ENCODE peak calls at places on chromosomes 2 and 18, in six cellular contexts. One of them, this sample, is unnamed.

GRCh38 chr2:9473985-9474360 is 378 bp upstream of the IAH1 start:
- DNase-seq in foreskin fibroblast: peak; percentile 56
- DNase-seq in right atrium auricular region: peak; percentile 64
- DNase-seq in hepatocyte: peak; percentile 47
- DNase-seq in AG09309: no peak
- DNase-seq in CD8-positive, alpha-beta T cell: peak; percentile 84
- DNase-seq in this sample: no peak

GRCh38 chr2:212628586-212628985 is 90.0 kb upstream of the ERBB4 start:
- DNase-seq in foreskin fibroblast: no peak
- DNase-seq in right atrium auricular region: no peak
- DNase-seq in hepatocyte: no peak
- DNase-seq in AG09309: no peak
- DNase-seq in CD8-positive, alpha-beta T cell: no peak
- DNase-seq in this sample: no peak

GRCh38 chr2:241000831-241001321 is 2.5 kb downstream of the SNED1 start:
- DNase-seq in foreskin fibroblast: no peak
- DNase-seq in right atrium auricular region: peak; percentile 53
- DNase-seq in hepatocyte: no peak
- DNase-seq in AG09309: no peak
- DNase-seq in CD8-positive, alpha-beta T cell: peak; percentile 7
- DNase-seq in this sample: no peak

GRCh38 chr2:182522930-182523541 is 96.2 kb upstream of the PDE1A start:
- DNase-seq in foreskin fibroblast: peak; percentile 27
- DNase-seq in right atrium auricular region: no peak
- DNase-seq in hepatocyte: no peak
- DNase-seq in AG09309: no peak
- DNase-seq in CD8-positive, alpha-beta T cell: no peak
- DNase-seq in this sample: no peak

GRCh38 chr2:137255990-137256389 is 490.6 kb downstream of the THSD7B start:
- DNase-seq in foreskin fibroblast: peak; percentile 33
- DNase-seq in right atrium auricular region: no peak
- DNase-seq in hepatocyte: no peak
- DNase-seq in AG09309: no peak
- DNase-seq in CD8-positive, alpha-beta T cell: no peak
- DNase-seq in this sample: no peak

GRCh38 chr2:157492189-157492773 is 48.4 kb upstream of the CYTIP start:
- DNase-seq in foreskin fibroblast: peak; percentile 76
- DNase-seq in right atrium auricular region: peak; percentile 68
- DNase-seq in hepatocyte: peak; percentile 79
- DNase-seq in AG09309: peak; percentile 29
- DNase-seq in CD8-positive, alpha-beta T cell: peak; percentile 76
- DNase-seq in this sample: no peak

GRCh38 chr2:233901367-233901766 is 15.8 kb upstream of the TRPM8 start:
- DNase-seq in foreskin fibroblast: no peak
- DNase-seq in right atrium auricular region: no peak
- DNase-seq in hepatocyte: no peak
- DNase-seq in AG09309: no peak
- DNase-seq in CD8-positive, alpha-beta T cell: no peak
- DNase-seq in this sample: no peak

GRCh38 chr2:47309952-47310800 is 92.8 kb upstream of the MSH2 start:
- DNase-seq in foreskin fibroblast: peak; percentile 48
- DNase-seq in right atrium auricular region: no peak
- DNase-seq in hepatocyte: peak; percentile 84
- DNase-seq in AG09309: no peak
- DNase-seq in CD8-positive, alpha-beta T cell: no peak
- DNase-seq in this sample: no peak

GRCh38 chr2:24816884-24817283 is 23.7 kb downstream of the CENPO start:
- DNase-seq in foreskin fibroblast: peak; percentile 81
- DNase-seq in right atrium auricular region: peak; percentile 40
- DNase-seq in hepatocyte: no peak
- DNase-seq in AG09309: peak; percentile 27
- DNase-seq in CD8-positive, alpha-beta T cell: no peak
- DNase-seq in this sample: no peak

GRCh38 chr2:7119504-7119835 is 202.3 kb downstream of the RNF144A start:
- DNase-seq in foreskin fibroblast: no peak
- DNase-seq in right atrium auricular region: no peak
- DNase-seq in hepatocyte: no peak
- DNase-seq in AG09309: no peak
- DNase-seq in CD8-positive, alpha-beta T cell: no peak
- DNase-seq in this sample: no peak

GRCh38 chr2:45380131-45380836 is 230.8 kb downstream of the SRBD1 start:
- DNase-seq in foreskin fibroblast: peak; percentile 68
- DNase-seq in right atrium auricular region: no peak
- DNase-seq in hepatocyte: peak; percentile 49
- DNase-seq in AG09309: no peak
- DNase-seq in CD8-positive, alpha-beta T cell: no peak
- DNase-seq in this sample: no peak

GRCh38 chr2:23065936-23066335 is 319.0 kb upstream of the KLHL29 start:
- DNase-seq in foreskin fibroblast: no peak
- DNase-seq in right atrium auricular region: no peak
- DNase-seq in hepatocyte: no peak
- DNase-seq in AG09309: no peak
- DNase-seq in CD8-positive, alpha-beta T cell: no peak
- DNase-seq in this sample: no peak

GRCh38 chr2:179486969-179487752 is 222.5 kb upstream of the SESTD1 start:
- DNase-seq in foreskin fibroblast: peak; percentile 7
- DNase-seq in right atrium auricular region: no peak
- DNase-seq in hepatocyte: no peak
- DNase-seq in AG09309: no peak
- DNase-seq in CD8-positive, alpha-beta T cell: no peak
- DNase-seq in this sample: peak; percentile 11

GRCh38 chr18:31685097-31686082 is 1.0 kb upstream of the B4GALT6 start:
- DNase-seq in foreskin fibroblast: peak; percentile 85
- DNase-seq in right atrium auricular region: no peak
- DNase-seq in hepatocyte: peak; percentile 90
- DNase-seq in AG09309: no peak
- DNase-seq in CD8-positive, alpha-beta T cell: peak; percentile 37
- DNase-seq in this sample: peak; percentile 19

GRCh38 chr2:177929662-177930522 is 142.7 kb downstream of the PDE11A start:
- DNase-seq in foreskin fibroblast: no peak
- DNase-seq in right atrium auricular region: no peak
- DNase-seq in hepatocyte: no peak
- DNase-seq in AG09309: no peak
- DNase-seq in CD8-positive, alpha-beta T cell: no peak
- DNase-seq in this sample: peak; percentile 77

GRCh38 chr2:21035282-21035973 is 8.4 kb downstream of the APOB start:
- DNase-seq in foreskin fibroblast: no peak
- DNase-seq in right atrium auricular region: no peak
- DNase-seq in hepatocyte: no peak
- DNase-seq in AG09309: no peak
- DNase-seq in CD8-positive, alpha-beta T cell: no peak
- DNase-seq in this sample: no peak

GRCh38 chr2:217919781-217920351 is 82.9 kb downstream of the TNS1 start:
- DNase-seq in foreskin fibroblast: peak; percentile 65
- DNase-seq in right atrium auricular region: no peak
- DNase-seq in hepatocyte: no peak
- DNase-seq in AG09309: no peak
- DNase-seq in CD8-positive, alpha-beta T cell: no peak
- DNase-seq in this sample: no peak

GRCh38 chr2:217920879-217921603 is 81.8 kb downstream of the TNS1 start:
- DNase-seq in foreskin fibroblast: no peak
- DNase-seq in right atrium auricular region: no peak
- DNase-seq in hepatocyte: no peak
- DNase-seq in AG09309: no peak
- DNase-seq in CD8-positive, alpha-beta T cell: no peak
- DNase-seq in this sample: no peak

GRCh38 chr2:217924346-217924901 is 78.4 kb downstream of the TNS1 start:
- DNase-seq in foreskin fibroblast: no peak
- DNase-seq in right atrium auricular region: no peak
- DNase-seq in hepatocyte: no peak
- DNase-seq in AG09309: no peak
- DNase-seq in CD8-positive, alpha-beta T cell: no peak
- DNase-seq in this sample: no peak

GRCh38 chr2:217922101-217923006 is 80.4 kb downstream of the TNS1 start:
- DNase-seq in foreskin fibroblast: no peak
- DNase-seq in right atrium auricular region: no peak
- DNase-seq in hepatocyte: no peak
- DNase-seq in AG09309: no peak
- DNase-seq in CD8-positive, alpha-beta T cell: no peak
- DNase-seq in this sample: no peak

DNA sequence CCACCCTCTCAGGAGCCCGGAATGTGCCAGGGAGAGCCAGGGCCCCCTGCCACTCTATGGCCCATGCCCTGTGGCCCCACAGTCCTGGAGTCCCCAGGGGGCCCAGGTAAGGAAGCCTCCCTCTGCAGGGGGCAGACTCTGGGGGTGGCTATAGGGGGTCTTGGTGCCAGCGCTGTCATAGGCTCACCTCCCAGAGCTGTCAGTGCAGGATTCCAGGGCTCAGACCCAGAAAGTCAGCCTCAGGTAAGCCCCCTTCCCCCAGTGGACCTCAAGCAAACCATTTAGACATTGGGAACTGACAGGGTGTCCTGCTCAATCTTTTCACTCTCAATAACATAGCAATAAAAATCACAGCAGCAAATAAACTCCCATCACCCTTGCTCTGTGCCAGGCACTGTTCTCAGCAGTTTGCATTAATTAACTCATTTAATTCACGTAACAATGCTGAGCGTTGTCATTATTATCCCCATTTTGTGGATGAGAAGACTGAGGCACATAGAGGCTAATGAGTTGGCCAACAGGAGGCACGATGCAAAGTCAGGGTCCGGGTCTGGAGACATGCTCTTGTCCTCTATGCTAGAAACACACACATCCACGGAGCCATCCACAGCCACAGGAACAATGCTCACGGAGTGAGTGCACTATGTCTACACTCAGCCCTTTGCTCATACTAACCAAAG is 79.6 kb downstream of the TNS1 start:
- DNase-seq in foreskin fibroblast: no peak
- DNase-seq in right atrium auricular region: no peak
- DNase-seq in hepatocyte: no peak
- DNase-seq in AG09309: no peak
- DNase-seq in CD8-positive, alpha-beta T cell: no peak
- DNase-seq in this sample: no peak
- H3K4me3 ChIP-seq in foreskin fibroblast: no peak overlapping the region
- H3K4me3 ChIP-seq in right atrium auricular region: peak overlapping the region; percentile 4
- H3K4me3 ChIP-seq in hepatocyte: no peak overlapping the region
- H3K4me3 ChIP-seq in AG09309: no peak overlapping the region
- H3K4me3 ChIP-seq in CD8-positive, alpha-beta T cell: no peak overlapping the region
- H3K4me3 ChIP-seq in this sample: no peak overlapping the region

GRCh38 chr2:238975408-238975807 is 127.5 kb downstream of the TWIST2 start:
- DNase-seq in foreskin fibroblast: no peak
- DNase-seq in right atrium auricular region: no peak
- DNase-seq in hepatocyte: no peak
- DNase-seq in AG09309: no peak
- DNase-seq in CD8-positive, alpha-beta T cell: no peak
- DNase-seq in this sample: no peak

GRCh38 chr2:238974061-238974460 is 126.2 kb downstream of the TWIST2 start:
- DNase-seq in foreskin fibroblast: peak; percentile 81
- DNase-seq in right atrium auricular region: no peak
- DNase-seq in hepatocyte: no peak
- DNase-seq in AG09309: no peak
- DNase-seq in CD8-positive, alpha-beta T cell: no peak
- DNase-seq in this sample: no peak

GRCh38 chr2:238973038-238973772 is 125.3 kb downstream of the TWIST2 start:
- DNase-seq in foreskin fibroblast: peak; percentile 60
- DNase-seq in right atrium auricular region: no peak
- DNase-seq in hepatocyte: no peak
- DNase-seq in AG09309: no peak
- DNase-seq in CD8-positive, alpha-beta T cell: no peak
- DNase-seq in this sample: no peak

GRCh38 chr2:238972146-238972445 is 124.2 kb downstream of the TWIST2 start:
- DNase-seq in foreskin fibroblast: no peak
- DNase-seq in right atrium auricular region: no peak
- DNase-seq in hepatocyte: no peak
- DNase-seq in AG09309: no peak
- DNase-seq in CD8-positive, alpha-beta T cell: no peak
- DNase-seq in this sample: no peak

DNA sequence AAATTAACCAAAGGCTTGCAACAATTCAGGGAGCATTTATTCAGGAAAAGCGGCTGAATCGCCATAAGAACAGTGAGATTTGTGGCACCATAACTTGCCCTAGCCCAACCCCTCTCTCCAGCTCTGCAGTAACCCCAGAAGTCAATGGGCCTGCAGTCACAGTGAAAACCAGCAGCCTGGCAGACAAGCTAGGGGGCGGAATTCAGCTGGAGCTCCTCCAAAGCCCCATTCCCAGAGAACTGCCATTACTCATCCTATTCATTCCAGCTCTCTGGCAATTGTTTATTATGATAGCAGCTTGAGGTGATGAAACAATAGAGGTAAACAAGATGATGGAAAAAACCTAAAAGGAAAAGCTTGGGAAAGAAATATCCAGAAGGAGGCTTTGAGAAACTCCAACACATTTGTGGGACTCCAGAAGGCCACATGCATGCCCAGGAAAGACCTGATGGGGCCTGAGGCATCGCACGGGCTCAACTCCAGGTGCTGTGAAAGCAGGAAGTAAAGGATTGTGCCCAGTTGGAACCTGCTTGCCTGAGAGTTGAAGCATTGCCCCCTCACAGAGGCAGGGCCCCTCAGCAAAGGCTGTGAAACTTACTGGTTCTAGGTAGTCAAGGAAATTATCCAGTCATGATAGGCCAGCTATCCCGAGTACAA is 126.8 kb downstream of the TWIST2 start:
- DNase-seq in foreskin fibroblast: peak; percentile 94
- DNase-seq in right atrium auricular region: peak; percentile 69
- DNase-seq in hepatocyte: no peak
- DNase-seq in AG09309: peak; percentile 82
- DNase-seq in CD8-positive, alpha-beta T cell: no peak
- DNase-seq in this sample: no peak
- TF ChIP-seq CTCF in foreskin fibroblast: peak; percentile 62
- TF ChIP-seq CTCF in right atrium auricular region: no peak
- TF ChIP-seq CTCF in hepatocyte: peak; percentile 20
- TF ChIP-seq CTCF in AG09309: peak; percentile 68
- TF ChIP-seq CTCF in CD8-positive, alpha-beta T cell: no peak
- TF ChIP-seq CTCF in this sample: peak; percentile 18

DNA sequence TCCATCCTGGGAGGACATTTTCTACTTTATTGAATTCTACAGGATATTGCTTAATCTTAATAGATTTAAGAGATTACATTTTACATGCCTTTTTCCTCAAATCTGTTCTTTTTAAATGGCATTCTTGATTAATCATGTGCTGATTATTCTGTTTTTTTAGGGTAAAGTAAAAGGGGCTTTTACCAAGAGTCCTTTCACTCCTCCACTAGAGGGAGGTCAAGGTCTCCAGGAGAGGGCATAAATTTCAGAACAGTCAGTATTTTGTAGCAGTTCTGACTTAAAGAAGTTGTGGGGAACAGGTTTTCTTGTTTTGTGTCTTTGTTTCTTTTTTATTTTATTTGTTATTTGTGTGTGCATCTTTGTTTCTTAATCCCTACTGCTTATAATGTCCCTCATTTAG is 25.4 kb downstream of the WDR75 start:
- DNase-seq in foreskin fibroblast: no peak
- DNase-seq in right atrium auricular region: no peak
- DNase-seq in hepatocyte: peak; percentile 66
- DNase-seq in AG09309: peak; percentile 1
- DNase-seq in CD8-positive, alpha-beta T cell: no peak
- DNase-seq in this sample: no peak
- H3K4me3 ChIP-seq in foreskin fibroblast: no peak overlapping the region
- H3K4me3 ChIP-seq in right atrium auricular region: no peak overlapping the region
- H3K4me3 ChIP-seq in hepatocyte: no peak overlapping the region
- H3K4me3 ChIP-seq in AG09309: no peak overlapping the region
- H3K4me3 ChIP-seq in CD8-positive, alpha-beta T cell: no peak overlapping the region
- H3K4me3 ChIP-seq in this sample: no peak overlapping the region

DNA sequence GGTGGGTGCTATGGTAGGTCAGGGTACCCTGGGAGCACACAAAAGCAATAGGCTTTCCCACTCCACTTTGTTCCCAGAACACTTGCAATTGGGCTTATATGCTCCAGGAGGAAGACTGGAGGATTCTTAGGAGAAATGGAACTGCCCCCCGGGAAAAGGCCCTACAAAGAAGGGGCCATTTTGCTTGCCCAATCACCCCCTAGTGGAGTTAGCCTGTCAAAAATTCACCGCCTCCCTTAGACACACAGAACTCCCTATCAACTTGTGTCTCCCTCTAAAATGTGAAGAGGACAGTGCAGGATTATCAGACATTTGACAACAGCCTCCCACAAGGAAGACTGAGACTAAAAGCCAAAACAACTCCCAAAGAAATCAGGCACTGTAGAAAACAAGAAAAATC is 36.5 kb downstream of the NLRC4 start:
- DNase-seq in foreskin fibroblast: no peak
- DNase-seq in right atrium auricular region: no peak
- DNase-seq in hepatocyte: no peak
- DNase-seq in AG09309: no peak
- DNase-seq in CD8-positive, alpha-beta T cell: no peak
- DNase-seq in this sample: no peak
- TF ChIP-seq CTCF in foreskin fibroblast: no peak
- TF ChIP-seq CTCF in right atrium auricular region: no peak
- TF ChIP-seq CTCF in hepatocyte: no peak
- TF ChIP-seq CTCF in AG09309: no peak
- TF ChIP-seq CTCF in CD8-positive, alpha-beta T cell: no peak
- TF ChIP-seq CTCF in this sample: no peak

This sample was measured in LNCaP clone FGC.